ENCODE peak calls at places on chromosomes 1 and 21, in seven cellular contexts. S is IMR-90, G is neuronal stem cell, J is H1, E is mesendoderm, W is H9, Q is trophoblast cell. U is an unnamed sample.
A peak's percentile ranks its signal among the peaks of the same experiment; 100 is the strongest.

GRCh38 chr1:9435101-9435636 is 104.1 kb upstream of the SLC25A33 start:
- DNase-seq in S (no peak), G (no peak), J (no peak), E (no peak), W (no peak), Q (no peak), U (no peak)

GRCh38 chr1:2373551-2374259 is 17.6 kb downstream of the MORN1 start:
- DNase-seq in S (no peak), G (no peak), J (no peak), E (no peak), W (no peak), Q (no peak), U (no peak)

GRCh38 chr1:110211503-110212164 is 1.5 kb downstream of the KCNC4 start:
- DNase-seq in S (no peak), G (no peak), J (no peak), E (peak; percentile 30), W (peak; percentile 37), Q (no peak), U (no peak)

GRCh38 chr1:103461171-103462105 is 64.1 kb upstream of the RNPC3 start:
- DNase-seq in S (peak; percentile 16), G (no peak), J (no peak), E (peak; percentile 25), W (no peak), Q (no peak), U (peak; percentile 27)

GRCh38 chr1:22290157-22290556 is 147.3 kb upstream of the WNT4 start:
- DNase-seq in S (no peak), G (no peak), J (no peak), E (no peak), W (no peak), Q (no peak), U (no peak)

GRCh38 chr1:110053557-110054428 is 16.7 kb downstream of the ALX3 start:
- DNase-seq in S (peak; percentile 25), G (peak; percentile 55), J (no peak), E (peak; percentile 72), W (peak; percentile 80), Q (peak; percentile 44), U (peak; percentile 49)

GRCh38 chr1:6955357-6956154 is 170.3 kb downstream of the CAMTA1 start:
- DNase-seq in S (no peak), G (no peak), J (no peak), E (no peak), W (no peak), Q (no peak), U (no peak)

GRCh38 chr1:21232044-21232443 is 55.3 kb upstream of the EIF4G3 start:
- DNase-seq in S (peak; percentile 66), G (peak; percentile 73), J (no peak), E (peak; percentile 67), W (no peak), Q (no peak), U (peak; percentile 70)

GRCh38 chr1:202376247-202376646 is 27.7 kb downstream of the PPP1R12B start:
- DNase-seq in S (peak; percentile 52), G (no peak), J (no peak), E (no peak), W (no peak), Q (no peak), U (peak; percentile 26)

GRCh38 chr1:89609339-89609725 is 23.6 kb upstream of the LRRC8C start:
- DNase-seq in S (no peak), G (no peak), J (no peak), E (no peak), W (no peak), Q (no peak), U (no peak)
- H2BK120ac ChIP-seq in S (no peak overlapping the region), G (no peak overlapping the region), J (no peak overlapping the region), E (no peak overlapping the region), W (no peak overlapping the region), Q (no peak overlapping the region), U (no peak overlapping the region)

GRCh38 chr21:46286668-46286982 is 483 bp downstream of the YBEY start:
- DNase-seq in S (no peak), G (no peak), J (no peak), E (no peak), W (no peak), Q (no peak), U (no peak)

GRCh38 chr21:46285206-46285661 is at the start of gene MCM3AP:
- DNase-seq in S (no peak), G (no peak), J (no peak), E (no peak), W (no peak), Q (no peak), U (no peak)

GRCh38 chr21:46285761-46286667 is at the start of gene YBEY:
- DNase-seq in S (peak; percentile 91), G (peak; percentile 87), J (peak; percentile 72), E (peak; percentile 96), W (peak; percentile 94), Q (peak; percentile 83), U (peak; percentile 95)

GRCh38 chr21:46284077-46284644 is 1.2 kb downstream of the MCM3AP start:
- DNase-seq in S (no peak), G (no peak), J (no peak), E (no peak), W (no peak), Q (no peak), U (no peak)

GRCh38 chr21:46284722-46285121 is 689 bp downstream of the MCM3AP start:
- DNase-seq in S (no peak), G (no peak), J (no peak), E (no peak), W (no peak), Q (no peak), U (no peak)
- H2BK120ac ChIP-seq in S (no peak overlapping the region), G (no peak overlapping the region), J (no peak overlapping the region), E (no peak overlapping the region), W (no peak overlapping the region), Q (no peak overlapping the region), U (no peak overlapping the region)

GRCh38 chr1:42853116-42853884 is 6.9 kb downstream of the ZNF691 start:
- DNase-seq in S (no peak), G (no peak), J (no peak), E (no peak), W (no peak), Q (no peak), U (no peak)

GRCh38 chr1:42851960-42852607 is 5.7 kb downstream of the ZNF691 start:
- DNase-seq in S (no peak), G (no peak), J (no peak), E (no peak), W (no peak), Q (no peak), U (no peak)

GRCh38 chr1:42849944-42850343 is 3.5 kb downstream of the ZNF691 start:
- DNase-seq in S (no peak), G (no peak), J (no peak), E (no peak), W (no peak), Q (no peak), U (no peak)

GRCh38 chr1:42851420-42851819 is 5.0 kb downstream of the ZNF691 start:
- DNase-seq in S (no peak), G (no peak), J (no peak), E (no peak), W (no peak), Q (no peak), U (no peak)

GRCh38 chr1:42852608-42852980 is 6.2 kb downstream of the ZNF691 start:
- DNase-seq in S (peak; percentile 41), G (no peak), J (no peak), E (no peak), W (no peak), Q (peak; percentile 35), U (peak; percentile 8)
- H2BK120ac ChIP-seq in S (no peak overlapping the region), G (no peak overlapping the region), J (no peak overlapping the region), E (no peak overlapping the region), W (no peak overlapping the region), Q (no peak overlapping the region), U (no peak overlapping the region)

GRCh38 chr1:37647281-37647680 is 12.6 kb upstream of the RSPO1 start:
- DNase-seq in S (no peak), G (no peak), J (no peak), E (no peak), W (no peak), Q (no peak), U (no peak)

GRCh38 chr1:37650173-37650572 is 15.5 kb upstream of the RSPO1 start:
- DNase-seq in S (no peak), G (no peak), J (no peak), E (no peak), W (no peak), Q (no peak), U (no peak)

GRCh38 chr1:37651803-37652202 is 17.1 kb upstream of the RSPO1 start:
- DNase-seq in S (no peak), G (no peak), J (no peak), E (no peak), W (no peak), Q (no peak), U (no peak)

GRCh38 chr1:37653906-37654305 is 19.2 kb upstream of the RSPO1 start:
- DNase-seq in S (no peak), G (no peak), J (no peak), E (no peak), W (no peak), Q (no peak), U (no peak)

GRCh38 chr1:37650721-37651120 is 16.0 kb upstream of the RSPO1 start:
- DNase-seq in S (no peak), G (no peak), J (no peak), E (no peak), W (no peak), Q (no peak), U (no peak)
- H2BK120ac ChIP-seq in S (no peak overlapping the region), G (no peak overlapping the region), J (no peak overlapping the region), E (no peak overlapping the region), W (no peak overlapping the region), Q (no peak overlapping the region), U (no peak overlapping the region)

DNA sequence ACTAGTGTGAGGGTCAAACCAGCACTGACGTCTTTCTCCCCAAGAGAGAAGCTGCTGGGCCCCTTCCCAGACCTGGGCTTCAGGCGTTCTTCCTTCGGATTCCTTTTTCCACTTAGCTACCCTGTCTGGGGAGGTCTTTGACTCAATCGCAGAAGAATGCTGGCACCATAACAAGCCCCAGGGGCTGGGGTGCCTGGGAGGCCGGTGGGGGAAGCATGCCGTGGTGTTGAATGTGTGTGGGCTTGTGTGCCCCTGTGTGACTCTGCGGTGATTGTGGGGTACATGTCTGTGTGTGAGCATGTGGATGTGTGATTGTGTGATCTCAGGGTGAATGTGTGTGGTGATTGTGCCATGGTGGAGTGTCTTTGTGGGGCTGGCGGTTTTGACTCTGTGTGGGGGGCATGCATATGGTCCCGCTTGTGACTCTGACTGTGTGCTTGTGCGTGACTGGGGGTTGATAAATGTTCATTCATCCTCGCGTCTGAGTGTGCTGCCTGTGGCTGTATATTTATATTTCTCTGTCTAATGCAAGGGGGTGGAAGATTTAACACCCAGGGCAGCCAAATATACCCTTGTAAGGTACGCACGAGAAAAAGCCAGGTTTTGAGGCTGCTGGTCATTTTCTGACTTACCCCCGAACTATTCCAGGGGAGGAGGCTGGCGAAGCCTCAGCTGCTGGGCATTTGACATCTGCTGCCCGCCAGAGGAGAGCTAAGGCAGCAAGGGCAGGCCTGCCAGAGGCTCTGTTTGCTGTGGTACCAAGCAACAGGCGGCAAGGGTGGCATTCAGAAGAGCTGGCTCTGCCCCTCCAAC is 1.1 kb upstream of the SYNC start:
- DNase-seq in S (peak; percentile 99), G (no peak), J (no peak), E (peak; percentile 88), W (no peak), Q (peak; percentile 28), U (peak; percentile 96)
- H2BK120ac ChIP-seq in S (peak overlapping the region; percentile 99), G (no peak overlapping the region), J (no peak overlapping the region), E (no peak overlapping the region), W (no peak overlapping the region), Q (peak overlapping the region; percentile 100), U (peak overlapping the region; percentile 95)

DNA sequence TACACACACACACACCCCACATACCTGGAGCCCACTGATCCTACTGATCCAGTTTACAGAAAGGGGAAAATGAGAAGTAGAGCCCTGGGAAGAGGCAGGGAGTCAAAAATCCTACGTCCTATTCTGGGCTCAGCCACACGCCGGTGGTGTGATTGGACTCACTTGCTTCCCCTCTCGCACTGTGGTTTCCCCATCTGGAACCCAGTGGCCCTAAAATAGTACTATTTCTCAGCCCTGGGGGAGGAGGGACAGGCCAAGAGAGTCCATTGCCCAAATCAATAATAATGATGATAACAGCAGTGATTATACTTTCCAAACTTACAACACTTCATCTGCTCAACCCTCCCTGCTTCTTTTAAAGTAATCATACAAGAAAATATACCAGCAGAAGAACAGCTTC is 2.9 kb upstream of the PIGR start:
- DNase-seq in S (no peak), G (no peak), J (no peak), E (no peak), W (no peak), Q (no peak), U (no peak)
- H2BK120ac ChIP-seq in S (no peak overlapping the region), G (no peak overlapping the region), J (no peak overlapping the region), E (no peak overlapping the region), W (no peak overlapping the region), Q (no peak overlapping the region), U (no peak overlapping the region)